ENCODE peak calls at places on chromosomes 5 and 9, in five cellular contexts. A is pons, B is breast epithelium, O is NCI-H345, U is BE2C. X is an unnamed sample.

GRCh38 chr9:35935755-35936509 is 22.0 kb downstream of the OR2S2 start:
- DNase-seq in A (no peak), B (no peak), O (no peak), U (no peak), X (no peak)

GRCh38 chr9:137656416-137656815 is 37.6 kb downstream of the EHMT1 start:
- DNase-seq in A (no peak), B (no peak), O (no peak), U (no peak), X (no peak)

GRCh38 chr5:75023368-75024159 is 28.8 kb downstream of the GCNT4 start:
- DNase-seq in A (no peak), B (no peak), O (no peak), U (no peak), X (no peak)

GRCh38 chr5:9358961-9359686 is 186.8 kb downstream of the SEMA5A start:
- DNase-seq in A (no peak), B (no peak), O (no peak), U (no peak), X (no peak)

GRCh38 chr5:41924526-41924871 is 582 bp upstream of the FBXO4 start:
- DNase-seq in A (no peak), B (no peak), O (no peak), U (no peak), X (no peak)

GRCh38 chr5:139985733-139986132 is 57.4 kb downstream of the NRG2 start:
- DNase-seq in A (no peak), B (no peak), O (no peak), U (no peak), X (no peak)

GRCh38 chr9:136587944-136588662 is 42.3 kb upstream of the NOTCH1 start:
- DNase-seq in A (no peak), B (no peak), O (no peak), U (no peak), X (no peak)

GRCh38 chr5:145848854-145849253 is 13.7 kb upstream of the PRELID2 start:
- DNase-seq in A (no peak), B (no peak), O (no peak), U (no peak), X (no peak)

GRCh38 chr9:126974604-126975003 is 60.0 kb downstream of the RALGPS1 start:
- DNase-seq in A (no peak), B (no peak), O (no peak), U (no peak), X (no peak)

GRCh38 chr5:117547192-117547591 is 972.6 kb upstream of the SEMA6A start:
- DNase-seq in A (no peak), B (no peak), O (no peak), U (no peak), X (no peak)

GRCh38 chr9:22395585-22396205 is 50.9 kb upstream of the DMRTA1 start:
- DNase-seq in A (no peak), B (no peak), O (no peak), U (no peak), X (no peak)

GRCh38 chr5:102531506-102531905 is 32.7 kb upstream of the SLCO6A1 start:
- DNase-seq in A (peak; percentile 42), B (no peak), O (no peak), U (no peak), X (no peak)

GRCh38 chr5:53339962-53340540 is 140.4 kb upstream of the FST start:
- DNase-seq in A (no peak), B (no peak), O (no peak), U (no peak), X (no peak)

GRCh38 chr9:133058051-133058450 is 3.7 kb upstream of the CEL start:
- DNase-seq in A (no peak), B (no peak), O (no peak), U (no peak), X (no peak)

GRCh38 chr9:126499005-126499910 is 114.5 kb upstream of the LMX1B start:
- DNase-seq in A (peak; percentile 37), B (no peak), O (peak; percentile 58), U (peak; percentile 69), X (no peak)